ENCODE peak calls at places on chromosomes 5 and 9, in four cellular contexts. One of them, this sample, is unnamed.
A peak's percentile ranks its signal among the peaks of the same experiment; 100 is the strongest.

GRCh38 chr5:96823060-96823459 is 15.3 kb upstream of the ERAP1 start:
- DNase-seq in Caco-2: no peak
- DNase-seq in CD8-positive, alpha-beta T cell: peak; percentile 24
- DNase-seq in GM23248: no peak
- DNase-seq in this sample: no peak

GRCh38 chr9:447230-448025 is 232.8 kb downstream of the DOCK8 start:
- DNase-seq in Caco-2: peak; percentile 16
- DNase-seq in CD8-positive, alpha-beta T cell: peak; percentile 69
- DNase-seq in GM23248: peak; percentile 48
- DNase-seq in this sample: no peak

GRCh38 chr9:130275156-130275555 is 9.6 kb downstream of the HMCN2 start:
- DNase-seq in Caco-2: no peak
- DNase-seq in CD8-positive, alpha-beta T cell: no peak
- DNase-seq in GM23248: no peak
- DNase-seq in this sample: no peak

GRCh38 chr5:42591026-42591425 is 165.6 kb upstream of the CCDC152 start:
- DNase-seq in Caco-2: no peak
- DNase-seq in CD8-positive, alpha-beta T cell: no peak
- DNase-seq in GM23248: no peak
- DNase-seq in this sample: no peak

GRCh38 chr9:130073373-130073772 is 19.7 kb downstream of the GPR107 start:
- DNase-seq in Caco-2: peak; percentile 31
- DNase-seq in CD8-positive, alpha-beta T cell: no peak
- DNase-seq in GM23248: no peak
- DNase-seq in this sample: no peak

GRCh38 chr9:109498195-109499060 is at the start of gene PTPN3:
- DNase-seq in Caco-2: peak; percentile 57
- DNase-seq in CD8-positive, alpha-beta T cell: no peak
- DNase-seq in GM23248: peak; percentile 54
- DNase-seq in this sample: no peak

GRCh38 chr9:18268381-18268780 is 205.6 kb upstream of the ADAMTSL1 start:
- DNase-seq in Caco-2: no peak
- DNase-seq in CD8-positive, alpha-beta T cell: no peak
- DNase-seq in GM23248: peak; percentile 74
- DNase-seq in this sample: no peak

GRCh38 chr9:131745611-131746010 is 5.7 kb upstream of the RAPGEF1 start:
- DNase-seq in Caco-2: no peak
- DNase-seq in CD8-positive, alpha-beta T cell: no peak
- DNase-seq in GM23248: no peak
- DNase-seq in this sample: no peak

GRCh38 chr9:87707805-87708500 is 18.0 kb upstream of the CTSL start:
- DNase-seq in Caco-2: no peak
- DNase-seq in CD8-positive, alpha-beta T cell: no peak
- DNase-seq in GM23248: no peak
- DNase-seq in this sample: no peak

GRCh38 chr5:140568664-140569063 is 4.0 kb downstream of the SLC35A4 start:
- DNase-seq in Caco-2: no peak
- DNase-seq in CD8-positive, alpha-beta T cell: no peak
- DNase-seq in GM23248: no peak
- DNase-seq in this sample: no peak

GRCh38 chr9:76438841-76439588 is 20.0 kb upstream of the GCNT1 start:
- DNase-seq in Caco-2: no peak
- DNase-seq in CD8-positive, alpha-beta T cell: no peak
- DNase-seq in GM23248: no peak
- DNase-seq in this sample: no peak

GRCh38 chr5:130024006-130024405 is 119.7 kb downstream of the CHSY3 start:
- DNase-seq in Caco-2: no peak
- DNase-seq in CD8-positive, alpha-beta T cell: no peak
- DNase-seq in GM23248: no peak
- DNase-seq in this sample: no peak

GRCh38 chr5:115243412-115243811 is 19.3 kb downstream of the PGGT1B start:
- DNase-seq in Caco-2: no peak
- DNase-seq in CD8-positive, alpha-beta T cell: no peak
- DNase-seq in GM23248: peak; percentile 67
- DNase-seq in this sample: no peak

GRCh38 chr9:130106860-130107848 is 53.4 kb downstream of the GPR107 start:
- DNase-seq in Caco-2: peak; percentile 75
- DNase-seq in CD8-positive, alpha-beta T cell: peak; percentile 91
- DNase-seq in GM23248: peak; percentile 89
- DNase-seq in this sample: peak; percentile 57

GRCh38 chr5:33362915-33363314 is 77.8 kb upstream of the TARS1 start:
- DNase-seq in Caco-2: no peak
- DNase-seq in CD8-positive, alpha-beta T cell: no peak
- DNase-seq in GM23248: no peak
- DNase-seq in this sample: no peak

GRCh38 chr9:100277166-100277979 is 75.4 kb downstream of the TEX10 start:
- DNase-seq in Caco-2: no peak
- DNase-seq in CD8-positive, alpha-beta T cell: no peak
- DNase-seq in GM23248: peak; percentile 92
- DNase-seq in this sample: no peak

GRCh38 chr9:127537014-127537413 is 75.1 kb upstream of the STXBP1 start:
- DNase-seq in Caco-2: no peak
- DNase-seq in CD8-positive, alpha-beta T cell: no peak
- DNase-seq in GM23248: peak; percentile 85
- DNase-seq in this sample: no peak

GRCh38 chr9:120894404-120895226 is 17.6 kb upstream of the PHF19 start:
- DNase-seq in Caco-2: no peak
- DNase-seq in CD8-positive, alpha-beta T cell: no peak
- DNase-seq in GM23248: peak; percentile 70
- DNase-seq in this sample: no peak

GRCh38 chr5:121031487-121031886 is 567.4 kb downstream of the PRR16 start:
- DNase-seq in Caco-2: no peak
- DNase-seq in CD8-positive, alpha-beta T cell: no peak
- DNase-seq in GM23248: peak; percentile 16
- DNase-seq in this sample: no peak

GRCh38 chr5:146009020-146009419 is 72.6 kb downstream of the SH3RF2 start:
- DNase-seq in Caco-2: no peak
- DNase-seq in CD8-positive, alpha-beta T cell: no peak
- DNase-seq in GM23248: no peak
- DNase-seq in this sample: no peak

GRCh38 chr9:127884427-127884911 is 7.0 kb upstream of the AK1 start:
- DNase-seq in Caco-2: no peak
- DNase-seq in CD8-positive, alpha-beta T cell: no peak
- DNase-seq in GM23248: no peak
- DNase-seq in this sample: no peak

GRCh38 chr5:33321026-33321425 is 119.7 kb upstream of the TARS1 start:
- DNase-seq in Caco-2: no peak
- DNase-seq in CD8-positive, alpha-beta T cell: no peak
- DNase-seq in GM23248: peak; percentile 95
- DNase-seq in this sample: no peak

GRCh38 chr5:88484367-88484766 is 215.7 kb upstream of the TMEM161B start:
- DNase-seq in Caco-2: no peak
- DNase-seq in CD8-positive, alpha-beta T cell: no peak
- DNase-seq in GM23248: no peak
- DNase-seq in this sample: no peak

GRCh38 chr5:88480245-88480644 is 211.6 kb upstream of the TMEM161B start:
- DNase-seq in Caco-2: no peak
- DNase-seq in CD8-positive, alpha-beta T cell: no peak
- DNase-seq in GM23248: no peak
- DNase-seq in this sample: no peak

GRCh38 chr5:88486466-88486865 is 217.8 kb upstream of the TMEM161B start:
- DNase-seq in Caco-2: no peak
- DNase-seq in CD8-positive, alpha-beta T cell: no peak
- DNase-seq in GM23248: no peak
- DNase-seq in this sample: no peak

GRCh38 chr5:88480766-88481499 is 212.3 kb upstream of the TMEM161B start:
- DNase-seq in Caco-2: no peak
- DNase-seq in CD8-positive, alpha-beta T cell: no peak
- DNase-seq in GM23248: peak; percentile 15
- DNase-seq in this sample: no peak
- H3K4me3 ChIP-seq in Caco-2: no peak overlapping the region
- H3K4me3 ChIP-seq in CD8-positive, alpha-beta T cell: no peak overlapping the region
- H3K4me3 ChIP-seq in GM23248: no peak overlapping the region
- H3K4me3 ChIP-seq in this sample: no peak overlapping the region

GRCh38 chr9:137781906-137782585 is 95.5 kb upstream of the CACNA1B start:
- DNase-seq in Caco-2: no peak
- DNase-seq in CD8-positive, alpha-beta T cell: no peak
- DNase-seq in GM23248: no peak
- DNase-seq in this sample: no peak
- H3K36me3 ChIP-seq in Caco-2: peaks cover 3% of the 10 kb centered on the region
- H3K36me3 ChIP-seq in CD8-positive, alpha-beta T cell: peaks cover 76% of the 10 kb centered on the region
- H3K36me3 ChIP-seq in GM23248: peaks cover 6% of the 10 kb centered on the region
- H3K36me3 ChIP-seq in this sample: peaks cover 37% of the 10 kb centered on the region

DNA sequence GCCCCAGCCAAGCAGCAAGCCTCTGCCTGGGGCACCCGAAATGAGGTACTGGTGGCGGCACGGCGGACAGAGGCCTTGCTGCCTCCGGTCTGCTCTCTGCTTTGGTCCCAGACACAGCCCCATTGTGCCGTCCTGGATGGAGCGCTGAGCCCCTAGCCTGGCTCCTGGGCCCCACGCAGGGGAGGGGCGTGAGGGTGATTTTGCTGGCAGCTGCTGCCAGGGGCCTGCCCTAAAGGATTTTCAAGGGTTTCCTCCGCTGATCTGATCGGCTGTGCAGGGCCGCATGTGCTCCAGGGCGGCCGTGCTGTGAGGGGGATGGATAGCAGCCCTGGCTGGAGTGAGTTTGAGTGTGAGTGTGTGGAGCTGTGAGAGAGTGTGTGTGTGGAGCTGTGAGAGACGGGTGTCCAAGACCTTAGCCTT is 1.3 kb downstream of the GPSM1 start:
- DNase-seq in Caco-2: no peak
- DNase-seq in CD8-positive, alpha-beta T cell: no peak
- DNase-seq in GM23248: peak; percentile 69
- DNase-seq in this sample: no peak
- H3K4me3 ChIP-seq in Caco-2: peak overlapping the region; percentile 63
- H3K4me3 ChIP-seq in CD8-positive, alpha-beta T cell: no peak overlapping the region
- H3K4me3 ChIP-seq in GM23248: peak overlapping the region; percentile 72
- H3K4me3 ChIP-seq in this sample: no peak overlapping the region

DNA sequence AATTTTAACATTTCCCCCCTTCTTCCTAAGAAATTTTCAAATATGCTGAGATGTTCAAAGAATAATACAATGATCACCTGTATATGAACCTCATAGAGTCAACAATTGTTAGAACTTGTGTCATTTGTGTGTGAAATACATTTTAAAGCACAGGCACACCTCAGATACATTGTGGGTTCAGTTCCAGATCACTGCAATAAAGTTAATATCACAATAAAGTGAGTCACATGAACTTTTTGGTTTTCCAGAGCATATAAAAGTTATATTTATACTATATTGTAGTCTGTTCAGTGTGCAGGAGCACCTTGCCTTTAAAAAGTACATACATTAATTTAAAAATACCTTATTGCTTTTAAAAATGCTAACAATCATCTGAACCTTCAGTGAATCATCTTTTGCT is 50.0 kb downstream of the MCCC2 start:
- DNase-seq in Caco-2: no peak
- DNase-seq in CD8-positive, alpha-beta T cell: no peak
- DNase-seq in GM23248: no peak
- DNase-seq in this sample: no peak
- H3K36me3 ChIP-seq in Caco-2: peaks cover 2% of the 10 kb centered on the region
- H3K36me3 ChIP-seq in CD8-positive, alpha-beta T cell: peaks cover 28% of the 10 kb centered on the region
- H3K36me3 ChIP-seq in GM23248: peaks cover 21% of the 10 kb centered on the region
- H3K36me3 ChIP-seq in this sample: no peaks in the 10 kb centered on the region